ENCODE peak calls at places on chromosomes 5 and 9, in nine cellular contexts. Y is fibroblast of lung; T is uterus; K is GM06990; O is psoas muscle; E is spleen; Q is CD4-positive, alpha-beta T cell; X is suprapubic skin; F is bronchial epithelial cell. G is an unnamed sample. For H3K27me3, the result is how much of the 10 kb centered on the place peaks cover.

GRCh38 chr9:135471751-135472640 is 7.6 kb upstream of the PPP1R26 start:
- DNase-seq in Q (no peak), E (peak), Y (no peak), O (no peak), F (no peak), X (no peak), T (no peak), K (no peak), G (no peak)

GRCh38 chr9:129415954-129416651 is 204.8 kb downstream of the C9orf50 start:
- DNase-seq in F (no peak), Q (no peak), O (no peak), X (peak), E (no peak), Y (no peak), K (no peak), T (no peak), G (no peak)

GRCh38 chr5:14410942-14411258 is 170.7 kb upstream of the OTULINL start:
- DNase-seq in Q (no peak), X (no peak), F (no peak), K (no peak), E (no peak), Y (no peak), O (no peak), T (peak), G (no peak)

GRCh38 chr5:179617930-179618329 is 5.5 kb downstream of the HNRNPH1 start:
- DNase-seq in Q (no peak), O (no peak), F (no peak), X (peak), T (no peak), Y (no peak), E (no peak), K (no peak), G (no peak)

GRCh38 chr5:91212336-91213092 is 170.6 kb downstream of the ARRDC3 start:
- DNase-seq in F (no peak), K (no peak), O (no peak), X (peak), Y (peak), Q (no peak), T (peak), E (no peak), G (no peak)

GRCh38 chr9:33447404-33448158 is at the start of gene AQP3:
- DNase-seq in F (no peak), E (peak), Q (peak), T (peak), O (peak), Y (peak), K (peak), X (peak), G (no peak)

GRCh38 chr9:119793272-119793671 is 424.0 kb upstream of the BRINP1 start:
- DNase-seq in K (no peak), Y (no peak), Q (no peak), O (no peak), X (no peak), T (no peak), E (no peak), F (no peak), G (peak)

GRCh38 chr5:89255845-89256463 is 373.0 kb upstream of the MEF2C start:
- DNase-seq in X (no peak), K (no peak), T (no peak), E (no peak), F (peak), O (no peak), Y (peak), Q (no peak), G (no peak)

GRCh38 chr5:1133510-1134255 is 21.8 kb upstream of the SLC12A7 start:
- DNase-seq in Y (no peak), O (no peak), K (peak), X (no peak), Q (no peak), E (no peak), T (no peak), F (no peak), G (no peak)

GRCh38 chr5:106959447-106959846 is 711.3 kb downstream of the EFNA5 start:
- DNase-seq in Q (no peak), T (no peak), Y (no peak), E (no peak), K (no peak), O (no peak), F (peak), X (no peak), G (no peak)

GRCh38 chr5:116574682-116575634 is at the start of gene SEMA6A:
- DNase-seq in O (peak), F (peak), K (peak), Q (no peak), T (peak), E (peak), X (peak), Y (peak), G (peak)

GRCh38 chr5:179801304-179802206 is 5.1 kb downstream of the MGAT4B start:
- DNase-seq in Y (peak), Q (peak), T (peak), X (peak), O (peak), E (peak), F (peak), K (peak), G (peak)

GRCh38 chr9:106920701-106921283 is 57.8 kb downstream of the ZNF462 start:
- DNase-seq in K (no peak), F (peak), O (no peak), Y (peak), X (no peak), Q (no peak), E (no peak), T (no peak), G (no peak)

GRCh38 chr5:143126121-143127019 is 277.1 kb downstream of the NR3C1 start:
- DNase-seq in F (no peak), E (no peak), X (no peak), K (no peak), O (no peak), Y (peak), Q (no peak), T (no peak), G (no peak)

GRCh38 chr9:136857606-136858412 is 5.7 kb downstream of the MAMDC4 start:
- DNase-seq in E (peak), T (no peak), F (no peak), K (no peak), X (peak), Y (no peak), O (no peak), Q (no peak), G (no peak)

GRCh38 chr9:21803674-21804048 is 1.2 kb downstream of the MTAP start:
- DNase-seq in E (no peak), T (no peak), F (no peak), Y (no peak), O (no peak), X (no peak), Q (no peak), K (no peak), G (no peak)

GRCh38 chr5:4068171-4068570 is 472.5 kb downstream of the IRX1 start:
- DNase-seq in T (no peak), K (no peak), F (no peak), Q (no peak), Y (no peak), X (no peak), E (no peak), O (no peak), G (no peak)

GRCh38 chr5:98796197-98796972 is 22.9 kb downstream of the RGMB start:
- DNase-seq in O (no peak), F (peak), T (peak), X (no peak), K (no peak), Y (peak), Q (no peak), E (no peak), G (no peak)

GRCh38 chr5:117433841-117434240 is 859.2 kb upstream of the SEMA6A start:
- DNase-seq in F (no peak), O (no peak), Q (no peak), Y (no peak), T (no peak), E (no peak), X (no peak), K (no peak), G (no peak)

GRCh38 chr5:14054111-14054854 is 88.9 kb upstream of the TRIO start:
- DNase-seq in Y (peak), E (no peak), T (no peak), K (no peak), X (no peak), F (no peak), Q (no peak), O (no peak), G (no peak)

GRCh38 chr9:126342621-126343031 is 16.0 kb downstream of the MVB12B start:
- DNase-seq in K (no peak), Q (no peak), Y (no peak), O (no peak), F (no peak), E (no peak), X (no peak), T (no peak), G (no peak)

GRCh38 chr5:43643750-43644149 is 40.8 kb downstream of the NNT start:
- DNase-seq in O (no peak), T (no peak), Q (no peak), F (no peak), E (no peak), Y (no peak), X (no peak), K (no peak), G (peak)

GRCh38 chr9:29211003-29211584 is 1637.8 kb upstream of the C9orf72 start:
- DNase-seq in X (no peak), F (no peak), Y (no peak), Q (no peak), O (no peak), T (no peak), K (no peak), E (no peak), G (no peak)

GRCh38 chr5:157913575-157913974 is 54.6 kb upstream of the CLINT1 start:
- DNase-seq in E (no peak), O (no peak), K (no peak), Y (no peak), F (no peak), Q (no peak), T (no peak), X (no peak), G (no peak)

GRCh38 chr9:15711531-15712295 is 158.9 kb downstream of the CCDC171 start:
- DNase-seq in T (no peak), F (peak), E (no peak), O (no peak), X (no peak), K (no peak), Y (peak), Q (no peak), G (no peak)

GRCh38 chr5:147095740-147096139 is 139.1 kb upstream of the STK32A start:
- DNase-seq in Q (no peak), Y (no peak), X (no peak), K (no peak), F (no peak), T (no peak), O (no peak), E (no peak), G (no peak)

GRCh38 chr9:37929441-37929895 is 25.5 kb upstream of the SLC25A51 start:
- DNase-seq in O (no peak), Y (no peak), T (no peak), F (peak), K (no peak), E (no peak), X (no peak), Q (no peak), G (no peak)

GRCh38 chr5:96885518-96886338 is 9.4 kb downstream of the ERAP2 start:
- DNase-seq in O (no peak), F (no peak), X (no peak), T (no peak), K (peak), Q (no peak), Y (no peak), E (no peak), G (no peak)

GRCh38 chr5:36374275-36374862 is 72.7 kb upstream of the RANBP3L start:
- DNase-seq in K (no peak), T (no peak), E (no peak), X (no peak), Y (peak), F (no peak), Q (no peak), O (peak), G (no peak)

GRCh38 chr5:77957931-77958476 is 181.9 kb upstream of the TBCA start:
- DNase-seq in Q (no peak), O (no peak), X (no peak), F (no peak), E (no peak), Y (no peak), T (no peak), K (no peak), G (no peak)

GRCh38 chr9:127626752-127627493 is 14.8 kb downstream of the STXBP1 start:
- DNase-seq in T (no peak), Y (no peak), K (no peak), O (no peak), X (no peak), E (no peak), F (no peak), Q (no peak), G (no peak)
- H3K27me3 ChIP-seq in T (under half), Y (under half), K (under half), O (under half), X (under half), E (under half), F (under half), Q (under half), G (under half)

DNA sequence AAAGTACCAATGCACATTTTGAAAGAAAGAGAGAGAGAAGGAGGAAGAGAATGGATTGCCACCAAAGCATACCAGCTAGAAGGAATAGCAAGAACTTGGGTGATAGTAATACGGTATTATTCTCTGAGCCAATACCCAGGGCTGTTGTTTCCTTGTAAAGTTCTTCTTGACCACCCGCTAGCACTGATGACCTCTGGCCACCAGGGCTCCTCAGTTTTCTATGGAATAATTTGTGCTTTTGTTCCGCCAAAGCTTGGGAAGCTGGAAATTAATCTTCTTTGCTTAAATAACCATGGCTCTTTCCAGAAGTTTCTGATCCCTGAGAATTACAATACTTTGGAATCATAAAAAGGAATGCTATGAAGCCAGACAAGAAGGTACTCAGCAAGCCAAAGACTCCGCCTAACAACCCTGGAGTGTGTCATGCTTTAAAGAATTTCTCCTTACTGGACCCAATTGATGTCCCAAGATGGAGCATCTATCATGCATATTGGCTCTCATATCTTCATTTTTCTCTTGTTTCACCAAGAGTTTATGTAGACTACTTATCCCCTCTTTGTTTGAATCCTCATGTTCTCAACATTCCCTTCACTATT is 29.8 kb downstream of the OR2K2 start:
- DNase-seq in X (no peak), Y (no peak), O (no peak), F (no peak), T (no peak), Q (no peak), K (no peak), E (no peak), G (no peak)
- TF ChIP-seq CTCF in X (no peak), Y (no peak), O (no peak), F (no peak), T (no peak), Q (no peak), K (no peak), E (no peak), G (no peak)

GRCh38 chr5:141762316-141762715 is 80.3 kb upstream of the ARAP3 start:
- DNase-seq in F (no peak), X (no peak), E (no peak), T (no peak), O (no peak), Q (no peak), K (no peak), Y (no peak), G (peak)

GRCh38 chr5:141760193-141760592 is 78.2 kb upstream of the ARAP3 start:
- DNase-seq in K (no peak), E (no peak), Y (no peak), Q (no peak), X (no peak), F (no peak), T (no peak), O (no peak), G (no peak)

GRCh38 chr5:141763526-141763925 is 81.5 kb upstream of the ARAP3 start:
- DNase-seq in Q (no peak), X (no peak), T (no peak), Y (no peak), F (no peak), K (no peak), O (no peak), E (no peak), G (no peak)

GRCh38 chr5:141760753-141761152 is 78.7 kb upstream of the ARAP3 start:
- DNase-seq in T (no peak), F (no peak), X (no peak), Y (no peak), K (no peak), E (no peak), Q (no peak), O (no peak), G (no peak)

DNA sequence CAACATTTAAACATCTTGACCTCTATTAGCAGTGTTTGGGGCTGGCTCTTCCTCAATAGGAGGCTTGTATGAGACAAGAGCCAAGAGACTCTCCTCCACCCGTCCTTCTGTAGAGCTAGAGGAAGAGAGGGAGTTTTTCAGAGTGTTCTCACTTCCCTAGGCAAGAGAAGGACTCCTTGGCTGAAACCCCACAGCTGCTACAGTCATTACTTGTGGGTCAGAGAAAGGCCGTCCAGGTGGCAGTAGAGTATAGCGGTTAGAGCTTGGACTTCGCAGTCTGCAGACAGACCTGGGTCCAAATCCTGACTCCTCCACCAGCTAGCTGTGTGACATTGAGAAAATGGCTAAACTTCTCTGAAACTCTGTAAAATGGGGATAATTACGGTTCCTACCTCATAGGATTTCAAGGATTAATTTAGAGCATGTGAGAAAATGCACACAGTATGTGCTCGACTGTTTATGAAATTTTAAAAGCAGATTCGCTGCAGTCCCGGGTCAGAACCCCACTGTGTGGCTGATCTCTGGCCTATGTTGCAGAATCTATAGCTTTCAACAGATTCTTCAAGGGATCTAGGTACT is 80.8 kb upstream of the ARAP3 start:
- DNase-seq in X (no peak), F (no peak), K (no peak), E (no peak), Q (no peak), T (no peak), Y (no peak), O (no peak), G (no peak)
- H3K27me3 ChIP-seq in X (under half), F (under half), K (under half), E (under half), Q (under half), T (under half), Y (under half), O (under half), G (under half)

GRCh38 chr5:110413856-110414255 is 312.6 kb downstream of the TMEM232 start:
- DNase-seq in X (no peak), T (no peak), E (no peak), O (no peak), Q (no peak), K (no peak), Y (peak), F (no peak), G (no peak)

GRCh38 chr5:110414360-110414759 is 312.1 kb downstream of the TMEM232 start:
- DNase-seq in E (no peak), T (no peak), X (no peak), Q (no peak), O (no peak), K (no peak), F (no peak), Y (peak), G (no peak)
- TF ChIP-seq CTCF in E (peak), T (no peak), X (no peak), Q (no peak), O (no peak), K (peak), F (peak), Y (peak), G (peak)

GRCh38 chr5:61311056-61311455 is 21.0 kb upstream of the ZSWIM6 start:
- DNase-seq in Q (no peak), T (no peak), O (no peak), X (no peak), F (no peak), K (no peak), Y (no peak), E (no peak), G (no peak)
- H3K27me3 ChIP-seq in Q (under half), T (under half), O (under half), X (under half), F (under half), K (under half), Y (under half), E (under half), G (under half)